ENCODE peak calls at places on chromosomes 16 and 17, in ten cellular contexts. One of them, this sample, is unnamed.

GRCh38 chr17:6421700-6422604 is 13.0 kb downstream of the AIPL1 start:
- DNase-seq in SK-MEL-5: peak; percentile 88
- DNase-seq in T follicular helper cell: peak; percentile 53
- DNase-seq in SJSA1: peak; percentile 81
- DNase-seq in stimulated activated CD8-positive, alpha-beta memory T cell treated with anti-CD3 and anti-CD28 coated beads, Interleukin-2, amount 100 ng/mL, for 1 hour: peak; percentile 50
- DNase-seq in mucosa of descending colon: peak; percentile 79
- DNase-seq in NCI-H1105 treated with DMSO at 0.1 percent for 48 hours: peak; percentile 75
- DNase-seq in NCI-H2081: peak; percentile 41
- DNase-seq in hepatocyte: peak; percentile 88
- DNase-seq in SHP77 treated with DMSO at 0.1 percent for 48 hours: peak; percentile 63
- DNase-seq in this sample: peak; percentile 98

GRCh38 chr16:81568749-81569087 is 124.1 kb downstream of the CMIP start:
- DNase-seq in SK-MEL-5: no peak
- DNase-seq in T follicular helper cell: no peak
- DNase-seq in SJSA1: no peak
- DNase-seq in stimulated activated CD8-positive, alpha-beta memory T cell treated with anti-CD3 and anti-CD28 coated beads, Interleukin-2, amount 100 ng/mL, for 1 hour: no peak
- DNase-seq in mucosa of descending colon: no peak
- DNase-seq in NCI-H1105 treated with DMSO at 0.1 percent for 48 hours: no peak
- DNase-seq in NCI-H2081: no peak
- DNase-seq in hepatocyte: no peak
- DNase-seq in SHP77 treated with DMSO at 0.1 percent for 48 hours: no peak
- DNase-seq in this sample: no peak

GRCh38 chr16:11301645-11302513 is 20.7 kb upstream of the PRM1 start:
- DNase-seq in SK-MEL-5: no peak
- DNase-seq in T follicular helper cell: no peak
- DNase-seq in SJSA1: no peak
- DNase-seq in stimulated activated CD8-positive, alpha-beta memory T cell treated with anti-CD3 and anti-CD28 coated beads, Interleukin-2, amount 100 ng/mL, for 1 hour: no peak
- DNase-seq in mucosa of descending colon: no peak
- DNase-seq in NCI-H1105 treated with DMSO at 0.1 percent for 48 hours: no peak
- DNase-seq in NCI-H2081: no peak
- DNase-seq in hepatocyte: no peak
- DNase-seq in SHP77 treated with DMSO at 0.1 percent for 48 hours: no peak
- DNase-seq in this sample: no peak

GRCh38 chr17:81960130-81960958 is 643 bp downstream of the NOTUM start:
- DNase-seq in SK-MEL-5: no peak
- DNase-seq in T follicular helper cell: no peak
- DNase-seq in SJSA1: no peak
- DNase-seq in stimulated activated CD8-positive, alpha-beta memory T cell treated with anti-CD3 and anti-CD28 coated beads, Interleukin-2, amount 100 ng/mL, for 1 hour: no peak
- DNase-seq in mucosa of descending colon: peak; percentile 47
- DNase-seq in NCI-H1105 treated with DMSO at 0.1 percent for 48 hours: peak; percentile 1
- DNase-seq in NCI-H2081: no peak
- DNase-seq in hepatocyte: no peak
- DNase-seq in SHP77 treated with DMSO at 0.1 percent for 48 hours: no peak
- DNase-seq in this sample: peak; percentile 84

GRCh38 chr17:78381601-78382168 is 3.2 kb downstream of the PGS1 start:
- DNase-seq in SK-MEL-5: no peak
- DNase-seq in T follicular helper cell: no peak
- DNase-seq in SJSA1: no peak
- DNase-seq in stimulated activated CD8-positive, alpha-beta memory T cell treated with anti-CD3 and anti-CD28 coated beads, Interleukin-2, amount 100 ng/mL, for 1 hour: no peak
- DNase-seq in mucosa of descending colon: no peak
- DNase-seq in NCI-H1105 treated with DMSO at 0.1 percent for 48 hours: no peak
- DNase-seq in NCI-H2081: no peak
- DNase-seq in hepatocyte: no peak
- DNase-seq in SHP77 treated with DMSO at 0.1 percent for 48 hours: no peak
- DNase-seq in this sample: peak; percentile 87

GRCh38 chr16:2818278-2818876 is 1.3 kb downstream of the PRSS21 start:
- DNase-seq in SK-MEL-5: no peak
- DNase-seq in T follicular helper cell: no peak
- DNase-seq in SJSA1: peak; percentile 38
- DNase-seq in stimulated activated CD8-positive, alpha-beta memory T cell treated with anti-CD3 and anti-CD28 coated beads, Interleukin-2, amount 100 ng/mL, for 1 hour: no peak
- DNase-seq in mucosa of descending colon: peak; percentile 17
- DNase-seq in NCI-H1105 treated with DMSO at 0.1 percent for 48 hours: no peak
- DNase-seq in NCI-H2081: no peak
- DNase-seq in hepatocyte: no peak
- DNase-seq in SHP77 treated with DMSO at 0.1 percent for 48 hours: no peak
- DNase-seq in this sample: peak; percentile 32

GRCh38 chr16:47320546-47321315 is 140.1 kb downstream of the ITFG1 start:
- DNase-seq in SK-MEL-5: no peak
- DNase-seq in T follicular helper cell: no peak
- DNase-seq in SJSA1: no peak
- DNase-seq in stimulated activated CD8-positive, alpha-beta memory T cell treated with anti-CD3 and anti-CD28 coated beads, Interleukin-2, amount 100 ng/mL, for 1 hour: no peak
- DNase-seq in mucosa of descending colon: no peak
- DNase-seq in NCI-H1105 treated with DMSO at 0.1 percent for 48 hours: no peak
- DNase-seq in NCI-H2081: no peak
- DNase-seq in hepatocyte: no peak
- DNase-seq in SHP77 treated with DMSO at 0.1 percent for 48 hours: no peak
- DNase-seq in this sample: no peak

GRCh38 chr16:84648595-84649510 is 542 bp downstream of the KLHL36 start:
- DNase-seq in SK-MEL-5: no peak
- DNase-seq in T follicular helper cell: peak; percentile 18
- DNase-seq in SJSA1: no peak
- DNase-seq in stimulated activated CD8-positive, alpha-beta memory T cell treated with anti-CD3 and anti-CD28 coated beads, Interleukin-2, amount 100 ng/mL, for 1 hour: peak; percentile 19
- DNase-seq in mucosa of descending colon: peak; percentile 83
- DNase-seq in NCI-H1105 treated with DMSO at 0.1 percent for 48 hours: no peak
- DNase-seq in NCI-H2081: no peak
- DNase-seq in hepatocyte: peak; percentile 80
- DNase-seq in SHP77 treated with DMSO at 0.1 percent for 48 hours: no peak
- DNase-seq in this sample: peak; percentile 78

GRCh38 chr16:85090166-85090565 is 22.1 kb downstream of the CIBAR2 start:
- DNase-seq in SK-MEL-5: peak; percentile 16
- DNase-seq in T follicular helper cell: no peak
- DNase-seq in SJSA1: no peak
- DNase-seq in stimulated activated CD8-positive, alpha-beta memory T cell treated with anti-CD3 and anti-CD28 coated beads, Interleukin-2, amount 100 ng/mL, for 1 hour: no peak
- DNase-seq in mucosa of descending colon: no peak
- DNase-seq in NCI-H1105 treated with DMSO at 0.1 percent for 48 hours: no peak
- DNase-seq in NCI-H2081: no peak
- DNase-seq in hepatocyte: no peak
- DNase-seq in SHP77 treated with DMSO at 0.1 percent for 48 hours: no peak
- DNase-seq in this sample: no peak

GRCh38 chr17:43701318-43701743 is 39.6 kb upstream of the MEOX1 start:
- DNase-seq in SK-MEL-5: no peak
- DNase-seq in T follicular helper cell: no peak
- DNase-seq in SJSA1: peak; percentile 93
- DNase-seq in stimulated activated CD8-positive, alpha-beta memory T cell treated with anti-CD3 and anti-CD28 coated beads, Interleukin-2, amount 100 ng/mL, for 1 hour: peak; percentile 18
- DNase-seq in mucosa of descending colon: no peak
- DNase-seq in NCI-H1105 treated with DMSO at 0.1 percent for 48 hours: no peak
- DNase-seq in NCI-H2081: no peak
- DNase-seq in hepatocyte: no peak
- DNase-seq in SHP77 treated with DMSO at 0.1 percent for 48 hours: no peak
- DNase-seq in this sample: no peak

GRCh38 chr16:17061326-17061725 is 409.4 kb downstream of the XYLT1 start:
- DNase-seq in SK-MEL-5: no peak
- DNase-seq in T follicular helper cell: no peak
- DNase-seq in SJSA1: no peak
- DNase-seq in stimulated activated CD8-positive, alpha-beta memory T cell treated with anti-CD3 and anti-CD28 coated beads, Interleukin-2, amount 100 ng/mL, for 1 hour: no peak
- DNase-seq in mucosa of descending colon: no peak
- DNase-seq in NCI-H1105 treated with DMSO at 0.1 percent for 48 hours: no peak
- DNase-seq in NCI-H2081: no peak
- DNase-seq in hepatocyte: no peak
- DNase-seq in SHP77 treated with DMSO at 0.1 percent for 48 hours: no peak
- DNase-seq in this sample: no peak

GRCh38 chr17:2975469-2975958 is 87.9 kb downstream of the OR1D5 start:
- DNase-seq in SK-MEL-5: peak; percentile 48
- DNase-seq in T follicular helper cell: no peak
- DNase-seq in SJSA1: no peak
- DNase-seq in stimulated activated CD8-positive, alpha-beta memory T cell treated with anti-CD3 and anti-CD28 coated beads, Interleukin-2, amount 100 ng/mL, for 1 hour: no peak
- DNase-seq in mucosa of descending colon: no peak
- DNase-seq in NCI-H1105 treated with DMSO at 0.1 percent for 48 hours: no peak
- DNase-seq in NCI-H2081: peak; percentile 59
- DNase-seq in hepatocyte: no peak
- DNase-seq in SHP77 treated with DMSO at 0.1 percent for 48 hours: peak; percentile 91
- DNase-seq in this sample: peak; percentile 54

GRCh38 chr17:27354491-27355081 is 60.7 kb downstream of the WSB1 start:
- DNase-seq in SK-MEL-5: peak; percentile 45
- DNase-seq in T follicular helper cell: no peak
- DNase-seq in SJSA1: no peak
- DNase-seq in stimulated activated CD8-positive, alpha-beta memory T cell treated with anti-CD3 and anti-CD28 coated beads, Interleukin-2, amount 100 ng/mL, for 1 hour: no peak
- DNase-seq in mucosa of descending colon: no peak
- DNase-seq in NCI-H1105 treated with DMSO at 0.1 percent for 48 hours: no peak
- DNase-seq in NCI-H2081: no peak
- DNase-seq in hepatocyte: peak; percentile 42
- DNase-seq in SHP77 treated with DMSO at 0.1 percent for 48 hours: no peak
- DNase-seq in this sample: no peak

GRCh38 chr16:7246578-7246977 is 86.1 kb upstream of the RBFOX1 start:
- DNase-seq in SK-MEL-5: peak; percentile 2
- DNase-seq in T follicular helper cell: no peak
- DNase-seq in SJSA1: no peak
- DNase-seq in stimulated activated CD8-positive, alpha-beta memory T cell treated with anti-CD3 and anti-CD28 coated beads, Interleukin-2, amount 100 ng/mL, for 1 hour: no peak
- DNase-seq in mucosa of descending colon: no peak
- DNase-seq in NCI-H1105 treated with DMSO at 0.1 percent for 48 hours: no peak
- DNase-seq in NCI-H2081: no peak
- DNase-seq in hepatocyte: peak; percentile 57
- DNase-seq in SHP77 treated with DMSO at 0.1 percent for 48 hours: no peak
- DNase-seq in this sample: peak; percentile 79

GRCh38 chr16:3640632-3641501 is 13.6 kb upstream of the DNASE1 start:
- DNase-seq in SK-MEL-5: no peak
- DNase-seq in T follicular helper cell: no peak
- DNase-seq in SJSA1: peak; percentile 28
- DNase-seq in stimulated activated CD8-positive, alpha-beta memory T cell treated with anti-CD3 and anti-CD28 coated beads, Interleukin-2, amount 100 ng/mL, for 1 hour: no peak
- DNase-seq in mucosa of descending colon: no peak
- DNase-seq in NCI-H1105 treated with DMSO at 0.1 percent for 48 hours: no peak
- DNase-seq in NCI-H2081: no peak
- DNase-seq in hepatocyte: peak; percentile 6
- DNase-seq in SHP77 treated with DMSO at 0.1 percent for 48 hours: no peak
- DNase-seq in this sample: no peak

GRCh38 chr17:37261286-37261685 is 114.5 kb upstream of the C17orf78 start:
- DNase-seq in SK-MEL-5: no peak
- DNase-seq in T follicular helper cell: no peak
- DNase-seq in SJSA1: no peak
- DNase-seq in stimulated activated CD8-positive, alpha-beta memory T cell treated with anti-CD3 and anti-CD28 coated beads, Interleukin-2, amount 100 ng/mL, for 1 hour: no peak
- DNase-seq in mucosa of descending colon: no peak
- DNase-seq in NCI-H1105 treated with DMSO at 0.1 percent for 48 hours: no peak
- DNase-seq in NCI-H2081: no peak
- DNase-seq in hepatocyte: no peak
- DNase-seq in SHP77 treated with DMSO at 0.1 percent for 48 hours: no peak
- DNase-seq in this sample: no peak

GRCh38 chr16:7521834-7522233 is 189.2 kb downstream of the RBFOX1 start:
- DNase-seq in SK-MEL-5: no peak
- DNase-seq in T follicular helper cell: no peak
- DNase-seq in SJSA1: no peak
- DNase-seq in stimulated activated CD8-positive, alpha-beta memory T cell treated with anti-CD3 and anti-CD28 coated beads, Interleukin-2, amount 100 ng/mL, for 1 hour: no peak
- DNase-seq in mucosa of descending colon: no peak
- DNase-seq in NCI-H1105 treated with DMSO at 0.1 percent for 48 hours: no peak
- DNase-seq in NCI-H2081: no peak
- DNase-seq in hepatocyte: no peak
- DNase-seq in SHP77 treated with DMSO at 0.1 percent for 48 hours: no peak
- DNase-seq in this sample: no peak

GRCh38 chr16:1189455-1189854 is 35.6 kb downstream of the TPSG1 start:
- DNase-seq in SK-MEL-5: no peak
- DNase-seq in T follicular helper cell: no peak
- DNase-seq in SJSA1: no peak
- DNase-seq in stimulated activated CD8-positive, alpha-beta memory T cell treated with anti-CD3 and anti-CD28 coated beads, Interleukin-2, amount 100 ng/mL, for 1 hour: no peak
- DNase-seq in mucosa of descending colon: no peak
- DNase-seq in NCI-H1105 treated with DMSO at 0.1 percent for 48 hours: no peak
- DNase-seq in NCI-H2081: no peak
- DNase-seq in hepatocyte: no peak
- DNase-seq in SHP77 treated with DMSO at 0.1 percent for 48 hours: no peak
- DNase-seq in this sample: no peak

GRCh38 chr17:68004201-68004600 is 7.9 kb upstream of the C17orf58 start:
- DNase-seq in SK-MEL-5: no peak
- DNase-seq in T follicular helper cell: no peak
- DNase-seq in SJSA1: no peak
- DNase-seq in stimulated activated CD8-positive, alpha-beta memory T cell treated with anti-CD3 and anti-CD28 coated beads, Interleukin-2, amount 100 ng/mL, for 1 hour: no peak
- DNase-seq in mucosa of descending colon: no peak
- DNase-seq in NCI-H1105 treated with DMSO at 0.1 percent for 48 hours: no peak
- DNase-seq in NCI-H2081: no peak
- DNase-seq in hepatocyte: no peak
- DNase-seq in SHP77 treated with DMSO at 0.1 percent for 48 hours: no peak
- DNase-seq in this sample: peak; percentile 18

GRCh38 chr17:63293310-63293709 is 152.8 kb downstream of the CYB561 start:
- DNase-seq in SK-MEL-5: peak; percentile 19
- DNase-seq in T follicular helper cell: no peak
- DNase-seq in SJSA1: no peak
- DNase-seq in stimulated activated CD8-positive, alpha-beta memory T cell treated with anti-CD3 and anti-CD28 coated beads, Interleukin-2, amount 100 ng/mL, for 1 hour: no peak
- DNase-seq in mucosa of descending colon: no peak
- DNase-seq in NCI-H1105 treated with DMSO at 0.1 percent for 48 hours: no peak
- DNase-seq in NCI-H2081: no peak
- DNase-seq in hepatocyte: no peak
- DNase-seq in SHP77 treated with DMSO at 0.1 percent for 48 hours: no peak
- DNase-seq in this sample: no peak

GRCh38 chr16:83441523-83441922 is 366.3 kb upstream of the HSBP1 start:
- DNase-seq in SK-MEL-5: no peak
- DNase-seq in T follicular helper cell: no peak
- DNase-seq in SJSA1: no peak
- DNase-seq in stimulated activated CD8-positive, alpha-beta memory T cell treated with anti-CD3 and anti-CD28 coated beads, Interleukin-2, amount 100 ng/mL, for 1 hour: no peak
- DNase-seq in mucosa of descending colon: no peak
- DNase-seq in NCI-H1105 treated with DMSO at 0.1 percent for 48 hours: no peak
- DNase-seq in NCI-H2081: no peak
- DNase-seq in hepatocyte: no peak
- DNase-seq in SHP77 treated with DMSO at 0.1 percent for 48 hours: no peak
- DNase-seq in this sample: no peak

GRCh38 chr17:13490906-13491502 is 110.7 kb downstream of the HS3ST3A1 start:
- DNase-seq in SK-MEL-5: no peak
- DNase-seq in T follicular helper cell: no peak
- DNase-seq in SJSA1: no peak
- DNase-seq in stimulated activated CD8-positive, alpha-beta memory T cell treated with anti-CD3 and anti-CD28 coated beads, Interleukin-2, amount 100 ng/mL, for 1 hour: no peak
- DNase-seq in mucosa of descending colon: no peak
- DNase-seq in NCI-H1105 treated with DMSO at 0.1 percent for 48 hours: no peak
- DNase-seq in NCI-H2081: no peak
- DNase-seq in hepatocyte: no peak
- DNase-seq in SHP77 treated with DMSO at 0.1 percent for 48 hours: no peak
- DNase-seq in this sample: no peak

GRCh38 chr16:11024333-11025053 is 80.1 kb downstream of the CLEC16A start:
- DNase-seq in SK-MEL-5: no peak
- DNase-seq in T follicular helper cell: no peak
- DNase-seq in SJSA1: no peak
- DNase-seq in stimulated activated CD8-positive, alpha-beta memory T cell treated with anti-CD3 and anti-CD28 coated beads, Interleukin-2, amount 100 ng/mL, for 1 hour: no peak
- DNase-seq in mucosa of descending colon: no peak
- DNase-seq in NCI-H1105 treated with DMSO at 0.1 percent for 48 hours: no peak
- DNase-seq in NCI-H2081: no peak
- DNase-seq in hepatocyte: no peak
- DNase-seq in SHP77 treated with DMSO at 0.1 percent for 48 hours: no peak
- DNase-seq in this sample: no peak